ENCODE peak calls at places on chromosomes 5 and 9, in seven cellular contexts. S, D, M, W, R, K and E are unnamed samples.

GRCh38 chr5:31153523-31153922 is 40.0 kb upstream of the CDH6 start:
- DNase-seq in R (no peak), S (no peak), D (peak; percentile 31), W (peak; percentile 27), M (no peak), K (no peak), E (no peak)

GRCh38 chr9:129910628-129911567 is 75.6 kb downstream of the USP20 start:
- DNase-seq in D (peak; percentile 100), S (no peak), W (peak; percentile 99), K (peak; percentile 91), R (no peak), M (no peak), E (no peak)

GRCh38 chr9:99266136-99267023 is 44.3 kb downstream of the SEC61B start:
- DNase-seq in R (peak; percentile 75), S (peak; percentile 72), W (peak; percentile 74), K (peak; percentile 75), M (peak; percentile 79), D (peak; percentile 74), E (peak; percentile 46)

GRCh38 chr5:59020611-59021285 is 437.9 kb downstream of the RAB3C start:
- DNase-seq in D (no peak), R (no peak), S (no peak), W (no peak), M (no peak), K (no peak), E (no peak)

GRCh38 chr5:115461506-115462290 is 82.9 kb downstream of the FEM1C start:
- DNase-seq in K (peak; percentile 53), W (peak; percentile 88), M (no peak), R (no peak), D (peak; percentile 69), S (no peak), E (no peak)

GRCh38 chr5:135977375-135977928 is 22.7 kb upstream of the LECT2 start:
- DNase-seq in W (peak; percentile 36), D (peak; percentile 45), R (peak; percentile 67), K (peak; percentile 85), M (peak; percentile 76), S (peak; percentile 76), E (no peak)

GRCh38 chr5:10401499-10401898 is 40.2 kb upstream of the ROPN1L start:
- DNase-seq in R (no peak), S (no peak), W (no peak), M (no peak), D (peak; percentile 84), K (no peak), E (no peak)

GRCh38 chr5:157383151-157383810 is 76.7 kb upstream of the NIPAL4 start:
- DNase-seq in R (no peak), D (no peak), K (no peak), M (no peak), S (no peak), W (no peak), E (no peak)

GRCh38 chr5:149268928-149269557 is 2.6 kb upstream of the AFAP1L1 start:
- DNase-seq in M (peak; percentile 71), R (no peak), D (peak; percentile 81), K (peak; percentile 47), S (no peak), W (no peak), E (no peak)

GRCh38 chr5:40776658-40776977 is 20.9 kb upstream of the TTC33 start:
- DNase-seq in S (no peak), D (no peak), W (no peak), K (peak; percentile 25), M (no peak), R (no peak), E (no peak)

GRCh38 chr5:362189-362588 is 40.7 kb downstream of the AHRR start:
- DNase-seq in M (no peak), D (no peak), R (no peak), W (no peak), S (no peak), K (no peak), E (no peak)

GRCh38 chr5:32339198-32339597 is 26.5 kb upstream of the MTMR12 start:
- DNase-seq in W (no peak), M (peak; percentile 30), K (no peak), R (no peak), S (no peak), D (peak; percentile 14), E (no peak)

GRCh38 chr5:17614872-17615605 is 4.8 kb downstream of the TAF11L12 start:
- DNase-seq in W (no peak), K (no peak), S (no peak), M (no peak), D (no peak), R (no peak), E (no peak)

GRCh38 chr5:124536333-124536732 is 210.1 kb downstream of the ZNF608 start:
- DNase-seq in M (no peak), S (no peak), R (no peak), K (peak; percentile 91), W (no peak), D (no peak), E (no peak)

GRCh38 chr5:162068412-162068811 is 839 bp downstream of the GABRG2 start:
- DNase-seq in S (peak; percentile 14), R (no peak), M (peak; percentile 89), K (no peak), D (no peak), W (no peak), E (no peak)

GRCh38 chr9:105259274-105259673 is 14.8 kb downstream of the SLC44A1 start:
- DNase-seq in M (no peak), K (no peak), W (no peak), D (peak; percentile 33), S (no peak), R (no peak), E (no peak)

GRCh38 chr5:17907094-17907493 is 272.8 kb downstream of the TAF11L14 start:
- DNase-seq in K (no peak), D (no peak), R (no peak), W (peak; percentile 36), M (no peak), S (no peak), E (no peak)

GRCh38 chr9:76374702-76375543 is 19.3 kb downstream of the RFK start:
- DNase-seq in W (peak; percentile 80), M (peak; percentile 88), S (peak; percentile 87), R (no peak), K (peak; percentile 96), D (peak; percentile 95), E (no peak)

GRCh38 chr9:70405808-70406445 is 8.5 kb downstream of the KLF9 start:
- DNase-seq in R (no peak), M (no peak), S (no peak), W (no peak), K (no peak), D (no peak), E (no peak)

GRCh38 chr9:31839273-31839672 is 545.2 kb upstream of the ACO1 start:
- DNase-seq in D (no peak), R (no peak), M (no peak), W (no peak), S (no peak), K (no peak), E (no peak)

DNA sequence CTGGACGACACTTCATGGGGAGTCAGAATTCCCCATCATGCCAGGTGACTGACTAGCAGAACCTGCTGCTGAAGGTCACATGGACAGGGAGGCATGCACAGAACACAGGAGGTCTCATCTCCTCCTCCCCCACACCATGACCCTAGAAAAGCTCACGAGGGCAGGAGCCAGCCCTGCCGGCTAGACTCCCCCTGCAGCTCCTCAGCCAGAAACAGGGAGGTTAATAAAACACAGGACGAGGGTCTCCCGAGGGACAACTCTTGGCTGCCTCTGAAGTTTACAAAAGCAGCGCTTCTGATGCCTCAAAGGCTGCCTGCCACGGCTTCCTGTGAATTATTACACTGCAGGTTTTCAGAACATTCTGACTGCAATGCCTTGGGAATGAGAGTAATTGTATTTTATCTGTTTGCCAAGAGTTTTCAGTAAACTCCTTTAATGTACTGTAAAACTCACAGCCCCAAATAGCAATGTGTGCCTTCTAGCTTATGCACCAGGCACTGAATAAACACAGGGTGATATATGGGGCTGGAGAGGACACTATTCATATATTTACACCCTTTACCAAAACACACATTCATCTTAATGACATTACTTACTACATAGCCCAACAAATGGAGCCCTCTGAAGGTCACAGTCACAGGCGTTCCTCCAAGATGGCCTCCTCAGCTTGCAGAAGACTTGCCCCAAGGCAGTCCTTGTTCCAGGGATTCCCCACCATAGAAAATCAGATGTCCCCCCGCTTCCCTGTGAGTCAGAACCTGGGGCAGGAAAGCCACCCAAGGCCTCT is 83.7 kb downstream of the C5orf15 start:
- DNase-seq in M (no peak), K (no peak), D (peak; percentile 42), S (no peak), R (no peak), W (no peak), E (no peak)
- TF ChIP-seq CTCF in M (no peak), K (no peak), D (no peak), S (no peak), R (no peak), W (no peak), E (no peak)

GRCh38 chr5:168852329-168852728 is 273.2 kb upstream of the PANK3 start:
- DNase-seq in W (no peak), D (no peak), K (no peak), R (no peak), M (no peak), S (no peak), E (no peak)
- H3K4me3 ChIP-seq in W (no peak overlapping the region), D (no peak overlapping the region), K (no peak overlapping the region), R (no peak overlapping the region), M (no peak overlapping the region), S (no peak overlapping the region), E (no peak overlapping the region)

DNA sequence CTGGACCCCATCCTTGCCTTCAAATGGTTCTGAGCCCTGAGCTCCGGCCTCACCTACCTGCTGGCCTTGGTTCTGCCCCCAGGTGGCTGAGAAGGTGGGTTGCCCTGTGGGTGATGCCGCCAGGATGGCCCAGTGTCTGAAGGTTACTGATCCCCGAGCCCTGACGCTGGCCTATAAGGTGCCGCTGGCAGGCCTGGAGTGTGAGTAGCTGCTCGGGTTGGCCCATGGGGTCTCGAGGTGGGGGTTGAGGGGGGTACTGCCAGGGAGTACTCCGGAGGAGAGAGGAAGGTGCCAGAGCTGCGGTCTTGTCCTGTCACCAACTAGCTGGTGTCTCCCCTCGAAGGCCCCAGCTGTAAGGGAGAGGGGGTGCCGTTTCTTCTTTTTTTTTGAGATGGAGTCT is 5.2 kb downstream of the CEL start:
- DNase-seq in W (no peak), M (no peak), R (no peak), K (no peak), D (no peak), S (peak; percentile 67), E (no peak)
- TF ChIP-seq CTCF in W (no peak), M (no peak), R (no peak), K (no peak), D (no peak), S (no peak), E (no peak)

GRCh38 chr5:50406874-50407273 is 34.2 kb downstream of the EMB start:
- DNase-seq in W (no peak), K (no peak), D (no peak), S (no peak), R (no peak), M (no peak), E (no peak)
- H3K4me3 ChIP-seq in W (no peak overlapping the region), K (no peak overlapping the region), D (no peak overlapping the region), S (no peak overlapping the region), R (no peak overlapping the region), M (no peak overlapping the region), E (no peak overlapping the region)